ENCODE peak calls at places on chromosomes 11 and 22, in eight cellular contexts. M is stimulated activated CD8-positive, alpha-beta memory T cell treated with anti-CD3 and anti-CD28 coated beads, Interleukin-15, amount 100 ng/mL, for 1 hour; J is AG10803; C is effector CD4-positive, alpha-beta T cell; W is substantia nigra; Q is NCI-H774; O is activated CD8-positive, alpha-beta T cell treated with anti-CD3 and anti-CD28 coated beads for 36 hours; F is stimulated activated CD4-positive, alpha-beta T cell treated with anti-CD3 and anti-CD28 coated beads, TNF-alpha, amount 100 ng/mL, for 4 hours. U is an unnamed sample.
A peak's percentile ranks its signal among the peaks of the same experiment; 100 is the strongest.

GRCh38 chr22:37103151-37103550 is 6.4 kb downstream of the TMPRSS6 start:
- DNase-seq in W (no peak), O (no peak), Q (no peak), C (no peak), M (no peak), F (no peak), J (no peak), U (no peak)

GRCh38 chr11:41983458-41983857 is 524.0 kb upstream of the LRRC4C start:
- DNase-seq in F (no peak), J (no peak), M (no peak), W (no peak), C (no peak), Q (no peak), O (no peak), U (no peak)

GRCh38 chr22:22458387-22458786 is 50.2 kb downstream of the ZNF280B start:
- DNase-seq in W (no peak), J (no peak), Q (no peak), M (no peak), C (no peak), F (no peak), O (no peak), U (no peak)

GRCh38 chr22:47841166-47841565 is 1078.7 kb downstream of the TBC1D22A start:
- DNase-seq in O (no peak), J (no peak), C (no peak), Q (no peak), M (no peak), F (no peak), W (no peak), U (no peak)

GRCh38 chr11:3162410-3163240 is 2.5 kb downstream of the OSBPL5 start:
- DNase-seq in C (no peak), J (no peak), W (peak; percentile 37), Q (no peak), O (no peak), F (no peak), M (no peak), U (no peak)

GRCh38 chr11:11459578-11459977 is 106.5 kb upstream of the CSNK2A3 start:
- DNase-seq in C (no peak), F (no peak), O (no peak), W (no peak), J (no peak), Q (no peak), M (no peak), U (no peak)

GRCh38 chr11:1192741-1193325 is 30.0 kb upstream of the MUC5B start:
- DNase-seq in M (no peak), J (no peak), O (no peak), Q (no peak), F (no peak), W (no peak), C (no peak), U (no peak)

GRCh38 chr11:125494987-125495725 is 909 bp downstream of the FEZ1 start:
- DNase-seq in C (no peak), W (peak; percentile 51), J (peak; percentile 39), M (no peak), F (no peak), O (peak; percentile 10), Q (no peak), U (peak; percentile 46)

GRCh38 chr11:120413480-120413879 is 77.3 kb downstream of the ARHGEF12 start:
- DNase-seq in W (no peak), Q (no peak), M (no peak), O (no peak), J (peak; percentile 82), F (no peak), C (no peak), U (no peak)

GRCh38 chr22:37471721-37472417 is 14.3 kb downstream of the MFNG start:
- DNase-seq in J (no peak), O (no peak), F (no peak), Q (no peak), W (no peak), C (no peak), M (no peak), U (no peak)

GRCh38 chr22:48340727-48341709 is 1486.7 kb downstream of the BRD1 start:
- DNase-seq in Q (no peak), J (no peak), F (no peak), O (no peak), W (no peak), M (no peak), C (no peak), U (peak; percentile 39)

GRCh38 chr11:70630068-70630467 is 231.7 kb downstream of the CTTN start:
- DNase-seq in W (no peak), O (no peak), M (no peak), C (no peak), Q (no peak), F (no peak), J (no peak), U (no peak)

GRCh38 chr11:35321111-35321510 is 98.2 kb downstream of the SLC1A2 start:
- DNase-seq in M (no peak), O (no peak), F (no peak), Q (no peak), W (no peak), C (no peak), J (no peak), U (no peak)

GRCh38 chr22:37636949-37637273 is 2.6 kb upstream of the SH3BP1 start:
- DNase-seq in W (no peak), Q (no peak), M (no peak), J (no peak), C (no peak), F (no peak), O (no peak), U (no peak)

GRCh38 chr11:5690736-5691135 is 1.1 kb downstream of the TRIM22 start:
- DNase-seq in O (no peak), M (no peak), Q (no peak), C (no peak), W (no peak), F (no peak), J (peak; percentile 59), U (no peak)

GRCh38 chr11:79097279-79097875 is 343.5 kb downstream of the TENM4 start:
- DNase-seq in M (no peak), C (no peak), F (no peak), W (no peak), O (no peak), J (peak; percentile 59), Q (no peak), U (no peak)

GRCh38 chr11:28963189-28963588 is 855.0 kb downstream of the METTL15 start:
- DNase-seq in C (no peak), Q (no peak), J (peak; percentile 84), M (no peak), O (no peak), W (no peak), F (no peak), U (no peak)

GRCh38 chr22:26476705-26477340 is 6.8 kb downstream of the HPS4 start:
- DNase-seq in M (no peak), C (no peak), Q (no peak), F (no peak), W (no peak), J (peak; percentile 54), O (no peak), U (no peak)

GRCh38 chr11:61357233-61357893 is 4.3 kb downstream of the CYB561A3 start:
- DNase-seq in O (no peak), Q (no peak), J (no peak), W (no peak), F (no peak), C (no peak), M (no peak), U (no peak)

GRCh38 chr11:100788561-100788960 is 101.5 kb downstream of the ARHGAP42 start:
- DNase-seq in M (no peak), J (no peak), F (no peak), C (no peak), Q (no peak), O (no peak), W (no peak), U (no peak)

GRCh38 chr22:38831166-38831945 is 12.5 kb downstream of the NPTXR start:
- DNase-seq in M (no peak), O (no peak), W (no peak), Q (no peak), F (no peak), J (peak; percentile 70), C (no peak), U (no peak)